ENCODE peak calls at places on chromosomes 3 and 15, in seven cellular contexts. N is A549, L is psoas muscle, S is tibial nerve, X is SJSA1, O is hepatocyte, I is iPS DF 6.9. Y is an unnamed sample.

GRCh38 chr3:133574260-133574881 is 885 bp downstream of the CDV3 start:
- DNase-seq in O (peak), X (peak), I (no peak), L (peak), S (peak), N (peak), Y (no peak)

GRCh38 chr15:67241132-67241855 is 13.2 kb downstream of the AAGAB start:
- DNase-seq in N (no peak), O (no peak), I (no peak), S (no peak), L (no peak), X (no peak), Y (no peak)

GRCh38 chr3:178203152-178203551 is 333.1 kb upstream of the KCNMB2 start:
- DNase-seq in O (no peak), S (no peak), I (no peak), N (no peak), X (no peak), L (no peak), Y (no peak)

GRCh38 chr15:83185561-83185960 is 22.1 kb downstream of the HDGFL3 start:
- DNase-seq in L (no peak), O (no peak), I (no peak), N (no peak), X (no peak), S (no peak), Y (no peak)

GRCh38 chr3:153734777-153735551 is 386.2 kb upstream of the ARHGEF26 start:
- DNase-seq in N (peak), I (no peak), S (no peak), L (no peak), X (no peak), O (peak), Y (no peak)

GRCh38 chr15:43412096-43412495 is 41.2 kb downstream of the TUBGCP4 start:
- DNase-seq in O (no peak), L (no peak), S (no peak), X (no peak), N (no peak), I (no peak), Y (no peak)

GRCh38 chr3:123347691-123348264 is 101.1 kb downstream of the ADCY5 start:
- DNase-seq in I (no peak), N (no peak), L (no peak), O (no peak), X (no peak), S (no peak), Y (no peak)

GRCh38 chr15:63985221-63986184 is 60.8 kb downstream of the DAPK2 start:
- DNase-seq in O (no peak), S (no peak), I (no peak), X (no peak), N (no peak), L (peak), Y (no peak)

GRCh38 chr3:53804697-53805462 is 41.3 kb downstream of the CHDH start:
- DNase-seq in O (peak), L (no peak), S (no peak), I (no peak), N (peak), X (no peak), Y (no peak)

GRCh38 chr3:167952969-167953368 is 142.8 kb downstream of the GOLIM4 start:
- DNase-seq in X (no peak), I (no peak), O (no peak), N (no peak), S (no peak), L (no peak), Y (no peak)

GRCh38 chr15:101561584-101561906 is 72.0 kb upstream of the PCSK6 start:
- DNase-seq in L (no peak), O (no peak), N (no peak), S (no peak), X (peak), I (no peak), Y (no peak)

GRCh38 chr3:136577791-136578190 is 174.4 kb downstream of the STAG1 start:
- DNase-seq in X (no peak), N (no peak), L (no peak), I (no peak), S (no peak), O (no peak), Y (no peak)

GRCh38 chr3:187112934-187113793 is 26.1 kb downstream of the RPL39L start:
- DNase-seq in I (peak), N (peak), O (peak), X (no peak), S (no peak), L (no peak), Y (no peak)

GRCh38 chr3:71309342-71309741 is 274.2 kb downstream of the FOXP1 start:
- DNase-seq in L (no peak), S (no peak), O (no peak), I (no peak), N (no peak), X (no peak), Y (no peak)

GRCh38 chr15:100733786-100734185 is 131.4 kb downstream of the ASB7 start:
- DNase-seq in I (no peak), N (no peak), O (no peak), X (no peak), L (no peak), S (no peak), Y (no peak)

GRCh38 chr3:14143826-14144225 is 19.0 kb downstream of the TMEM43 start:
- DNase-seq in I (no peak), X (peak), S (no peak), O (peak), L (no peak), N (peak), Y (no peak)

GRCh38 chr15:66256692-66257091 is 3.1 kb upstream of the MEGF11 start:
- DNase-seq in O (no peak), S (no peak), X (no peak), N (no peak), L (no peak), I (no peak), Y (no peak)

GRCh38 chr15:73954188-73955145 is 28.2 kb downstream of the LOXL1 start:
- DNase-seq in N (no peak), L (no peak), O (peak), X (no peak), S (no peak), I (no peak), Y (no peak)

GRCh38 chr3:153768559-153769469 is 352.4 kb upstream of the ARHGEF26 start:
- DNase-seq in I (peak), N (peak), L (no peak), X (no peak), O (peak), S (no peak), Y (no peak)

GRCh38 chr15:61584410-61584809 is 355.3 kb upstream of the RORA start:
- DNase-seq in O (peak), N (no peak), L (no peak), S (no peak), I (no peak), X (no peak), Y (no peak)

GRCh38 chr15:100771745-100772144 is 107.9 kb upstream of the ALDH1A3 start:
- DNase-seq in O (peak), X (no peak), N (no peak), S (no peak), I (no peak), L (peak), Y (no peak)

GRCh38 chr3:15391007-15391406 is 36.3 kb downstream of the METTL6 start:
- DNase-seq in S (no peak), O (no peak), X (no peak), N (no peak), L (no peak), I (no peak), Y (no peak)

GRCh38 chr3:142663865-142664264 is 60.0 kb upstream of the TRPC1 start:
- DNase-seq in X (no peak), O (no peak), S (no peak), I (no peak), N (peak), L (no peak), Y (no peak)

GRCh38 chr3:150238995-150239612 is 169.0 kb upstream of the TSC22D2 start:
- DNase-seq in O (peak), S (no peak), I (no peak), L (no peak), N (peak), X (no peak), Y (no peak)

GRCh38 chr3:40258555-40258954 is 51.0 kb upstream of the EIF1B start:
- DNase-seq in X (no peak), L (no peak), N (peak), O (no peak), I (no peak), S (no peak), Y (no peak)

GRCh38 chr15:76470691-76471090 is 134.1 kb downstream of the ISL2 start:
- DNase-seq in O (no peak), I (no peak), X (no peak), N (no peak), L (no peak), S (no peak), Y (no peak)

GRCh38 chr3:22608093-22608492 is 595.0 kb upstream of the UBE2E2 start:
- DNase-seq in I (no peak), S (no peak), N (no peak), X (no peak), O (no peak), L (no peak), Y (no peak)

GRCh38 chr15:65666257-65666656 is 44.5 kb downstream of the SLC24A1 start:
- DNase-seq in X (no peak), S (no peak), I (no peak), N (peak), O (no peak), L (no peak), Y (no peak)

GRCh38 chr3:5339967-5340535 is 152.5 kb downstream of the EDEM1 start:
- DNase-seq in I (no peak), S (no peak), X (no peak), N (no peak), O (peak), L (no peak), Y (no peak)

GRCh38 chr15:29143909-29144308 is 125.7 kb downstream of the NSMCE3 start:
- DNase-seq in X (no peak), S (no peak), L (no peak), N (no peak), O (no peak), I (no peak), Y (no peak)

GRCh38 chr3:15151166-15151565 is 52.2 kb upstream of the RBSN start:
- DNase-seq in X (no peak), I (no peak), O (no peak), N (peak), S (no peak), L (no peak), Y (no peak)

GRCh38 chr15:40115670-40116093 is 7.0 kb upstream of the BMF start:
- DNase-seq in N (no peak), S (peak), O (no peak), I (no peak), X (no peak), L (peak), Y (peak)

GRCh38 chr3:171229173-171229572 is 202.7 kb upstream of the SLC2A2 start:
- DNase-seq in L (no peak), X (no peak), O (no peak), N (no peak), I (no peak), S (no peak), Y (no peak)

GRCh38 chr15:98927057-98927456 is 80.5 kb downstream of the PGPEP1L start:
- DNase-seq in O (no peak), S (no peak), L (no peak), N (no peak), X (no peak), I (no peak), Y (no peak)

GRCh38 chr3:183371672-183371968 is 56.8 kb downstream of the MCF2L2 start:
- DNase-seq in L (no peak), N (no peak), S (no peak), I (no peak), O (no peak), X (no peak), Y (no peak)

GRCh38 chr15:100766225-100767001 is 113.2 kb upstream of the ALDH1A3 start:
- DNase-seq in L (peak), I (no peak), O (no peak), N (no peak), S (peak), X (peak), Y (no peak)

GRCh38 chr15:93102211-93102610 is 13.2 kb upstream of the RGMA start:
- DNase-seq in N (no peak), L (no peak), I (no peak), O (no peak), X (no peak), S (no peak), Y (no peak)

GRCh38 chr3:87333393-87333892 is 57.1 kb upstream of the POU1F1 start:
- DNase-seq in X (peak), S (no peak), O (peak), I (no peak), N (peak), L (no peak), Y (no peak)

GRCh38 chr3:9400626-9401025 is 3.2 kb downstream of the SETD5 start:
- DNase-seq in O (peak), X (no peak), L (no peak), I (no peak), N (no peak), S (no peak), Y (no peak)
- H3K27ac ChIP-seq in O (peak), X (no peak), L (peak), I (no peak), N (peak), S (peak), Y (no peak)

DNA sequence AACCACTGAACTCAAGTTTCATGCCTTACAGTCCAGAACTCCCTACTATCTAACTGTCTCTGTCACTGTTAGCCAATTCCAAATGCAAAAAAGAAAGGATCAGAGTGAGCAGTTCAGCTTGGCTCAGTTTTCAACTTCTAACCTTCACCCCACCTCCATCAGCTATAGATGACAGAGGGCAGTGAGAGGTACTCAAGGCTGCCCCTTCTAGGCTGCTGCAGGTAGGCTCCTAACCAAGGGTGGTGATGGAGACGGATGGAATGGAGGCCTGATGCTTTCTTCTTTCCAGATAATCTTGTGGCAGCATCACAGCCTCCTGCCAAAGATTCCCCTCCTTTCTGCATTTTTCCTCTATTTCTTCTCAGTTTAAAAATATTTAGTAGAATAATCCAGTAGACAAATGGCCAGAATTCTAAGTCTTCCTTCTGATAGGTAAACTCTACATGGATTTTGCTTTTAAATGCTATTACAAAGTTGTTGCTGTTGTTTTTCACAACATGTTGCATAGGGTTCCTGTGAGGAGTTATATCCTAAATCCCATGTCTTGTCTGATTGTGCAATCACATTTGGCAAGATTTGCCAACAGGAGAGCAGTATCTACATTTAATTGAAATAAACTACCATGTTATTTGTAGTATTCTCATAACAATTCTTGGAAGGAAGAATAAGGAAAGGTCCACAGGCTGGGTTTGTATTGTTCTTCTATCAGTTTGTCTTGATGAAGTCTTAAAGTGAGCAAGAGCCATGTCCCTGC is 301.6 kb upstream of the TRIM42 start:
- DNase-seq in N (no peak), L (no peak), X (no peak), S (no peak), O (no peak), I (no peak), Y (no peak)
- H3K27ac ChIP-seq in N (no peak), L (no peak), X (no peak), S (no peak), O (no peak), I (no peak), Y (no peak)

GRCh38 chr15:78092111-78093041 is at the start of gene SH2D7:
- DNase-seq in N (no peak), X (no peak), O (no peak), S (no peak), I (no peak), L (no peak), Y (no peak)
- H3K27ac ChIP-seq in N (no peak), X (no peak), O (no peak), S (no peak), I (no peak), L (peak), Y (no peak)

DNA sequence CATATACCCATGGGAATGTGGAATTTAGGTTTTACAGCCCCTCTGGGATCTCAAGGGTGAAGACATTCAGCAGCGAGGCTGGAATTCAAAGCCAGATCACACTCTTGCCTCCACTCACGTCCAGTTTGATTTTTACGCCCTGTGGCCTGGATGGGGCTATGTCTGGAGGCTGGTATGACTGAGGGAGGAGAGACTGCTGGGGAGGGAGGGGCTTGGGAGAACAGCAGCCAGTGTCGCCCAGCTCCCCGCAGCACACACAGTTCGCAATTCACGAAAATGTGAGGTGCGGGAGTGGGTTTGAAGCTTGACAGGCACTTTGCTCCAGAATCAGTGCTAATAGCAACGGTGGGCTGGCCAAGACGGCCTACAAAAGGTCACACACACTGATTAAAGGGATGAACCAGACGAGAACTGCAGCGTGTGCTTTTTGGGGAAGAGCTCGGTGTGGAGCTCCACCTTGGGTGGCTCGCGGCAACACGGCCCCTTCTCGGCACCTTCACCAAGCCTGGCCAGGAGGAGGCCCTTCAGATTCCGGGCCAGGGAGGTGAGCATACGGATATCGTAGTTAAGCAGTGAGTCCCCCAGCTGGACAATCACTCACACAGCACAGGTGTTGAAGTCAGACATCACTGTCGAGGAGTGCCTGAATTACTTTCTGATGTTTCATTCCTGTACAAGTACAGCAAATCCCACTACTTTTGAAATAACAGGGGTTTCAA is 16.4 kb downstream of the EHD4 start:
- DNase-seq in O (peak), X (peak), I (no peak), S (no peak), N (no peak), L (no peak), Y (no peak)
- H3K27ac ChIP-seq in O (peak), X (no peak), I (no peak), S (peak), N (no peak), L (no peak), Y (no peak)

GRCh38 chr15:45855210-45855906 is 220.5 kb downstream of the SQOR start:
- DNase-seq in I (no peak), N (no peak), S (no peak), O (peak), X (no peak), L (no peak), Y (no peak)

GRCh38 chr15:45854455-45855202 is 219.8 kb downstream of the SQOR start:
- DNase-seq in N (no peak), S (no peak), I (no peak), O (no peak), X (no peak), L (no peak), Y (no peak)

GRCh38 chr15:45858491-45858890 is 223.7 kb downstream of the SQOR start:
- DNase-seq in L (no peak), N (no peak), S (no peak), I (no peak), X (no peak), O (no peak), Y (no peak)

GRCh38 chr15:45855907-45856579 is 221.2 kb downstream of the SQOR start:
- DNase-seq in X (no peak), S (no peak), O (peak), I (no peak), L (no peak), N (no peak), Y (no peak)

DNA sequence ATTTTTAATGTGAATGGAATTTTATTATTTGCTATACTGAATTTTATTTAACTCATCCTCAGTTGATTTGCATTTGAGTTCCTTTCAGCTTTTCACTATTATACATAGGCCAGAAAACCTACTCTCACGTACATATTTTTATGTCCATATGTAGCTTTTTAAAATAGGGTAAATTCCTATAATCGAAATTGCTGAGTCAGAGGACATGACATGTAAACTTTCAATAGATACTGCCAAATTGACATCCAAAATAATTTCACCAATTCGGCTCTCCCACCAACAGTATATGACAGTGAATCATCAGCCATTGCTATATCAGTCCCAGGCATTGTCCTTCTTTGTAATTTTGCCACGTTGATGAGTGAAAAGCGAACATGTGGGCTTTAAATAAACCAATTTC is 222.5 kb downstream of the SQOR start:
- DNase-seq in S (no peak), O (no peak), I (no peak), X (no peak), L (no peak), N (no peak), Y (no peak)
- H3K27ac ChIP-seq in S (no peak), O (no peak), I (no peak), X (peak), L (no peak), N (no peak), Y (no peak)